ENCODE peak calls at places on chromosomes 12 and 14, in seven cellular contexts. E, K, D, R, Z, Y and B are unnamed samples. For H3K9me3, the result is how much of the 10 kb centered on the place peaks cover.

GRCh38 chr12:47112679-47113078 is 32.9 kb upstream of the AMIGO2 start:
- DNase-seq in Z (no peak), K (no peak), E (no peak), R (no peak), Y (no peak), D (no peak), B (no peak)

GRCh38 chr12:57622293-57623245 is 10.4 kb downstream of the B4GALNT1 start:
- DNase-seq in D (no peak), Y (no peak), R (no peak), E (no peak), K (no peak), Z (no peak), B (no peak)

GRCh38 chr14:73526036-73526984 is 10.6 kb upstream of the ACOT1 start:
- DNase-seq in E (peak), D (no peak), R (peak), Z (no peak), K (peak), Y (no peak), B (no peak)

GRCh38 chr12:109900752-109901580 is 892 bp downstream of the TCHP start:
- DNase-seq in R (no peak), D (no peak), Z (no peak), Y (no peak), E (peak), K (no peak), B (no peak)

GRCh38 chr14:51304428-51304827 is 64.4 kb downstream of the TMX1 start:
- DNase-seq in D (no peak), E (peak), R (no peak), K (no peak), Z (no peak), Y (no peak), B (no peak)

GRCh38 chr12:119601877-119602536 is 8.4 kb downstream of the TMEM233 start:
- DNase-seq in D (no peak), Y (no peak), Z (no peak), R (no peak), E (no peak), K (no peak), B (no peak)

GRCh38 chr12:40063424-40063823 is 42.5 kb downstream of the SLC2A13 start:
- DNase-seq in D (no peak), Y (no peak), Z (no peak), R (no peak), E (peak), K (no peak), B (no peak)

GRCh38 chr14:100736269-100737180 is 9.8 kb downstream of the DLK1 start:
- DNase-seq in D (no peak), R (peak), Z (no peak), K (no peak), E (no peak), Y (no peak), B (no peak)

GRCh38 chr14:94481468-94482131 is 5.6 kb upstream of the SERPINA9 start:
- DNase-seq in E (peak), D (no peak), Z (no peak), K (no peak), R (no peak), Y (peak), B (no peak)

GRCh38 chr12:47282206-47282605 is 202.4 kb upstream of the AMIGO2 start:
- DNase-seq in D (no peak), E (peak), R (no peak), Y (no peak), K (no peak), Z (no peak), B (no peak)

GRCh38 chr14:68947802-68948201 is 31.3 kb downstream of the ACTN1 start:
- DNase-seq in Y (no peak), R (no peak), D (peak), E (peak), K (peak), Z (no peak), B (no peak)

GRCh38 chr14:22517117-22517720 is 71.8 kb downstream of the DAD1 start:
- DNase-seq in E (no peak), D (no peak), Y (no peak), K (no peak), Z (no peak), R (no peak), B (no peak)

GRCh38 chr14:22521449-22522239 is 67.4 kb downstream of the DAD1 start:
- DNase-seq in Y (no peak), R (no peak), Z (no peak), E (no peak), D (no peak), K (no peak), B (no peak)

GRCh38 chr14:22518073-22518472 is 71.0 kb downstream of the DAD1 start:
- DNase-seq in E (no peak), Y (no peak), K (no peak), R (no peak), D (no peak), Z (no peak), B (peak)

GRCh38 chr14:22520786-22521185 is 68.2 kb downstream of the DAD1 start:
- DNase-seq in Z (no peak), E (no peak), R (no peak), Y (no peak), D (no peak), K (no peak), B (no peak)

DNA sequence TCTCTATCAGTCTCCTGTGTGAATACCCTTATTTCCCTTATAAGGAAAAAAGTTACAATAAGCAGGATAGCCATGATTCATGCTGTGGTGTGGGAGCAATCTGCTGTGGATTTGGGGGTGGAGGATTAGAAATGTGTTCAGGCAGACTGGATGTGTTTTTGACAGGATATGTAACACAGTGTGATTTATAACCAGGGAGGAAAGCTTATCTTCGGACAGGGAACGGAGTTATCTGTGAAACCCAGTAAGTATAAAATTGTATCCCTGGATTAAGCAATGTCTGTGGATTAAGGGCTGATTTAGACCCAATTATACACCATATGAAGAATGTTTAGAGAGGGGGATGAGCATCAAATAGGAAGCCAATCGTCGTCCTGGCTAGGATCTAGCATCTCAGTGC is 68.8 kb downstream of the DAD1 start:
- DNase-seq in E (peak), Z (no peak), Y (no peak), D (no peak), K (no peak), R (no peak), B (no peak)
- H3K27ac ChIP-seq in E (no peak), Z (peak), Y (peak), D (no peak), K (no peak), R (no peak), B (peak)

GRCh38 chr12:123243851-123244250 is 10.6 kb downstream of the MTRFR start:
- DNase-seq in K (no peak), Z (no peak), D (no peak), Y (no peak), E (no peak), R (no peak), B (no peak)
- H3K9me3 ChIP-seq in K (under half), Z (under half), D (under half), Y (under half), E (under half), R (under half), B (under half)

GRCh38 chr12:104263580-104264358 is 39.8 kb upstream of the EID3 start:
- DNase-seq in E (peak), K (no peak), D (no peak), Z (no peak), Y (no peak), R (no peak), B (no peak)
- H3K27ac ChIP-seq in E (peak), K (no peak), D (no peak), Z (no peak), Y (no peak), R (no peak), B (no peak)

DNA sequence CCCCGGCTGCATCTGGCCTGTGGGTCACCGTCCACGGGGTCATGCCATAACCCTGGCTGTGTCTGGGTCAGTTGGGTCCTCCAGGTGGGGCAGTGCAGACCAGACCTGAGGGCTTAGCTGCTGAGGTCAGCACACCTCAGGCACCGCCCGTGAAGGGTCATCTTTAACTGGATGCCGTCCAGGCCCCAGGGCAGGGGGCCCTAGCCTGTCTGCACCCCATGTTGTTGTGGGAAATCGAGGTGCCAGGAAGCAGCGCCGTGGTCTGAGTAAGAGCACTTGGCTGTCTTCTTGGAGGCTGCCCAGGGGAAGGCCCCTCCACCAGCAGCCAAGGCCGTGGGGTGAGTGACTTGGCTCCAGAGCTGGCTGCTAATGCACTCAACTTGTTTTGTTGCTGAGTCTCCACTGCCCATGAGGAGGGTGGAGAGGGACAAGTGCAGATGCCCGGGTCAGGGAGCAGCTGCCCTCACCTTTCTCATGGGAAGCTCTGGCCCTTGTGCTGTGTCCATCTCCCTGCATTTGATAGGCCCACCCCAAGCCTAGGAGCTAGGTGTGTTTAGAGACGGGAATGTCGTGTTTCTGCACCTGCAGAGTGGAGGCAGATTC is 317.2 kb downstream of the TMEM121 start:
- DNase-seq in E (no peak), K (no peak), Y (no peak), R (peak), D (no peak), Z (no peak), B (no peak)
- H3K9me3 ChIP-seq in E (under half), K (under half), Y (under half), R (under half), D (under half), Z (under half), B (under half)

DNA sequence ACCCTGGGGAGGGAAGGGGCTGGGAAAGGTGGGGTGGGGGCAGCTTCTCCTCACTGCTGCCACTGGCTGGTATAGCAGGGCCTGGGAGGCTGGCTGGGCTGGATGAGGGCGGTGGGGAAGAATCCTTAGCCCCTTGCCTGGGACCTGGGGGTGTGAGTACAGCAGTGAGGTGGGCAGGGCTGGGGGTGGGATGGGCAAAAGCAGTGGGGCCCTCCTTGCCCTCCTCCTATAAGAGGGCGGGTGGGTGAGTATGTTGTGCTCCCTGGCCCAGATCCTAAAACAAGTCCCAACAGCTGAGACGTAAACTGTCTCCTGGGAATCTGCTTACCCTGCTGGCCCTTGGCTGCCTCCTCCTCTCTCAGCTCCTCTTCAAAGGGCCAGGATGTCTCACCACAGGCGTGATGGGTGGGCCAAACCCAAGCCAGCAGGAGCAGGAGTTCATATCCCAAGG is 2.2 kb downstream of the NCKAP5L start:
- DNase-seq in R (no peak), Y (no peak), K (no peak), E (peak), Z (no peak), D (no peak), B (no peak)
- H3K27ac ChIP-seq in R (peak), Y (no peak), K (peak), E (peak), Z (no peak), D (peak), B (no peak)

DNA sequence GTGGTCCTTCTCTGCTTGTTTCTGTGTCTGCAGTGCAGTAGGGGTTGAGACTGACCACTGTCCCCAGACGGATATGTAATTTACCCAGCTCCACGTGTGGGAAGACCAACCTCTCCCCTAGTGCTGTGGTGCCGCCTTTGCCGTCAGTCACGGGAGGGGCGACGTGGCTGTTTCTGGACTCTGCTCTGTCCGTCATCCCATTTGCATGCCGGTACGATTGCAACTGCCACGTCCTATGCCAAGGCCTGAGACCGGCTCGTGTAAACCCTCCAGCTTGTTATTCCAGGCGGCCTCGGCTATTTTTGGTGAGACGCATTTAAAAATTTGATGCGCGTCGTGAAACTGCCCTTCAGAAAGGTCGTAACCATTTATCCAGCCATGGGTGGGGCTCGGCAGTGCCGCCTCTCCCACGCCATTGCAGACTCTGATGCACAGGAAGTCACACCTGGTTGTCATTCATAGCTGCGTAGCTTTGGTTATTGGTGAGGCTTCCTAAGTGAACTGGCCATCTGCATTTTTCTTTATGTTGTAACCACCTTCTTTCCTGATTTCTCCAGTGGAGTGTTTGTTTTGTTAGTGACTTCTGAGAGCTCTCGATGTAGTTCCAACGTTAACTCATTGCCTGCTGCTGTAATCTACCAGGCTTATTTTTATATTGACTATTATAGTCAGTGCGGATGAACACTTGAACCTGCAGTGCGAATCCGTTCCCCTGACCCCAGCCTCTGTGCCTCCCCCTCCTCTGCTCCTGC is 75.1 kb downstream of the ADGRD1 start:
- DNase-seq in D (no peak), K (peak), Z (no peak), E (no peak), R (peak), Y (no peak), B (no peak)
- H3K9me3 ChIP-seq in D (under half), K (under half), Z (under half), E (under half), R (under half), Y (under half), B (under half)

GRCh38 chr12:51669996-51670395 is 79.0 kb downstream of the SCN8A start:
- DNase-seq in E (no peak), D (no peak), K (no peak), Y (no peak), R (no peak), Z (no peak), B (no peak)

GRCh38 chr12:51662728-51663154 is 71.7 kb downstream of the SCN8A start:
- DNase-seq in D (no peak), R (no peak), Y (no peak), E (no peak), K (no peak), Z (no peak), B (no peak)

GRCh38 chr12:51663390-51663789 is 72.4 kb downstream of the SCN8A start:
- DNase-seq in D (no peak), K (no peak), E (no peak), Z (no peak), R (no peak), Y (no peak), B (no peak)

GRCh38 chr12:51667269-51667668 is 76.2 kb downstream of the SCN8A start:
- DNase-seq in D (no peak), E (no peak), K (no peak), Y (no peak), Z (no peak), R (no peak), B (no peak)

DNA sequence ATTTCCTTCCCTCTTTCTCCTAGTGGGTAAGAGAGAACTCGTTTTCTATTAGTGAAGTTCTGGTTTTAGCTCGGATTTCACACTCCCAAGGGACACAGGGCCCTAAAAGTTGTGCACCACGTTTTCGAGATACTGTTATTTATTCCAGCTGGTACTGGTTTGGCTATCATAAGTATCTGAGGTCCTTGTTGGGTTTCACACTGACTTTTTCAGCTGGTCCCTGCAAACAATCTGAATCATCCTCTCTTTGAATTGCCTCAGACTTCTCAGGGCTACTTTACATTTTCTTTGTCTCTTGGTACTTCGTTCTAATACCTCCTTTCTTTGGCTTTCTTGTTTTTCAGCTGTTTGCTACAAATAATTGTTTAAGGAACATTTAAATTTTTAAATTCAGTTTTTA is 75.7 kb downstream of the SCN8A start:
- DNase-seq in Y (no peak), E (no peak), K (no peak), Z (no peak), D (no peak), R (no peak), B (no peak)
- H3K27ac ChIP-seq in Y (no peak), E (no peak), K (no peak), Z (no peak), D (no peak), R (no peak), B (no peak)